ENCODE peak calls at places on chromosome 16, in seven cellular contexts. R is foreskin fibroblast, J is psoas muscle, E is glutamatergic neuron, B is cardiac fibroblast, Q is colonic mucosa, N is A549. X is an unnamed sample.
A peak's percentile ranks its signal among the peaks of the same experiment; 100 is the strongest.

GRCh38 chr16:50038756-50039529 is 13.9 kb downstream of the CNEP1R1 start:
- DNase-seq in R (peak; percentile 19), J (no peak), Q (peak; percentile 74), B (no peak), N (no peak), E (no peak), X (no peak)

GRCh38 chr16:90044111-90044551 is 24.9 kb upstream of the DBNDD1 start:
- DNase-seq in E (no peak), N (peak; percentile 54), Q (peak; percentile 83), J (no peak), R (no peak), B (no peak), X (peak; percentile 88)

GRCh38 chr16:86452451-86452850 is 57.9 kb upstream of the FOXF1 start:
- DNase-seq in Q (no peak), N (no peak), E (no peak), J (no peak), B (peak; percentile 9), R (peak; percentile 30), X (no peak)

GRCh38 chr16:65268331-65268730 is 146.5 kb upstream of the CDH11 start:
- DNase-seq in Q (no peak), B (peak; percentile 23), E (no peak), N (no peak), J (no peak), R (peak; percentile 32), X (no peak)

GRCh38 chr16:30151091-30151490 is 28.1 kb upstream of the MAPK3 start:
- DNase-seq in B (no peak), E (no peak), J (no peak), Q (no peak), N (no peak), R (no peak), X (no peak)

GRCh38 chr16:10601444-10602401 is 21.3 kb upstream of the EMP2 start:
- DNase-seq in R (no peak), Q (peak; percentile 68), E (no peak), B (no peak), N (peak; percentile 68), J (no peak), X (peak; percentile 58)

GRCh38 chr16:80896778-80897177 is 92.4 kb upstream of the CDYL2 start:
- DNase-seq in J (no peak), Q (no peak), N (no peak), R (no peak), B (no peak), E (no peak), X (no peak)

GRCh38 chr16:4057439-4057877 is 58.8 kb downstream of the ADCY9 start:
- DNase-seq in E (no peak), J (no peak), R (peak; percentile 71), N (no peak), B (peak; percentile 19), Q (no peak), X (no peak)

GRCh38 chr16:12017583-12017982 is 41.0 kb downstream of the SNX29 start:
- DNase-seq in N (no peak), J (no peak), E (no peak), R (peak; percentile 62), B (no peak), Q (no peak), X (no peak)

GRCh38 chr16:49471038-49471727 is 97.6 kb downstream of the C16orf78 start:
- DNase-seq in J (no peak), Q (peak; percentile 8), N (no peak), B (no peak), E (peak; percentile 2), R (no peak), X (no peak)

GRCh38 chr16:75820672-75821071 is 94.4 kb upstream of the CPHXL start:
- DNase-seq in B (no peak), J (no peak), N (peak; percentile 44), R (no peak), Q (no peak), E (no peak), X (peak; percentile 94)

GRCh38 chr16:85579883-85580607 is 33.1 kb upstream of the GSE1 start:
- DNase-seq in N (no peak), E (no peak), J (no peak), R (peak; percentile 62), Q (no peak), B (no peak), X (no peak)

GRCh38 chr16:66250686-66251405 is 115.6 kb upstream of the CDH5 start:
- DNase-seq in B (peak; percentile 78), R (peak; percentile 88), J (peak; percentile 92), Q (peak; percentile 48), N (no peak), E (no peak), X (peak; percentile 48)

GRCh38 chr16:5024632-5025031 is 9.1 kb downstream of the NAGPA start:
- DNase-seq in N (peak; percentile 75), B (peak; percentile 42), Q (peak; percentile 57), E (no peak), J (no peak), R (peak; percentile 16), X (peak; percentile 52)

GRCh38 chr16:83215417-83216001 is 588.7 kb downstream of the CDH13 start:
- DNase-seq in J (no peak), R (peak; percentile 50), N (peak; percentile 37), E (peak; percentile 87), B (peak; percentile 64), Q (peak; percentile 62), X (peak; percentile 59)

GRCh38 chr16:10070591-10070990 is 111.6 kb downstream of the GRIN2A start:
- DNase-seq in Q (no peak), N (no peak), E (no peak), J (no peak), R (no peak), B (no peak), X (no peak)

GRCh38 chr16:65658339-65659275 is 536.7 kb upstream of the CDH11 start:
- DNase-seq in N (peak; percentile 18), E (no peak), J (no peak), B (peak; percentile 87), Q (no peak), R (peak; percentile 84), X (peak; percentile 99)

GRCh38 chr16:13325396-13325795 is 424.0 kb downstream of the SHISA9 start:
- DNase-seq in Q (no peak), R (no peak), J (no peak), N (no peak), E (no peak), B (no peak), X (no peak)

GRCh38 chr16:46739934-46740333 is 8.2 kb downstream of the MYLK3 start:
- DNase-seq in R (no peak), E (no peak), B (no peak), J (no peak), Q (no peak), N (no peak), X (no peak)

GRCh38 chr16:81436381-81436780 is 8.2 kb upstream of the CMIP start:
- DNase-seq in E (no peak), B (peak; percentile 70), Q (no peak), R (no peak), J (no peak), N (no peak), X (no peak)

GRCh38 chr16:50384500-50385122 is 15.8 kb upstream of the BRD7 start:
- DNase-seq in Q (no peak), B (no peak), J (no peak), R (no peak), E (no peak), N (no peak), X (no peak)

GRCh38 chr16:71456801-71457200 is 5.2 kb downstream of the ZNF23 start:
- DNase-seq in B (no peak), J (no peak), N (no peak), E (no peak), Q (no peak), R (no peak), X (no peak)

GRCh38 chr16:59658572-59658971 is 924.5 kb upstream of the GOT2 start:
- DNase-seq in N (no peak), R (no peak), B (no peak), Q (no peak), J (no peak), E (no peak), X (no peak)

GRCh38 chr16:85057948-85058347 is 30.4 kb downstream of the KIAA0513 start:
- DNase-seq in J (no peak), N (no peak), B (no peak), E (no peak), Q (no peak), R (no peak), X (no peak)

GRCh38 chr16:12802661-12803060 is 1.0 kb downstream of the CPPED1 start:
- DNase-seq in R (no peak), J (no peak), Q (no peak), B (no peak), N (no peak), E (no peak), X (no peak)

GRCh38 chr16:11224894-11225676 is 30.9 kb downstream of the SOCS1 start:
- DNase-seq in N (no peak), R (peak; percentile 23), B (peak; percentile 29), Q (peak; percentile 33), J (peak; percentile 62), E (no peak), X (no peak)

GRCh38 chr16:49924078-49924477 is 68.2 kb upstream of the ZNF423 start:
- DNase-seq in E (no peak), R (no peak), Q (no peak), J (no peak), B (peak; percentile 5), N (peak; percentile 64), X (peak; percentile 2)

GRCh38 chr16:53546988-53547391 is 44.0 kb upstream of the AKTIP start:
- DNase-seq in N (peak; percentile 35), R (peak; percentile 17), Q (no peak), J (no peak), E (no peak), B (peak; percentile 59), X (no peak)
- TF ChIP-seq CTCF in N (no peak), R (no peak), Q (no peak), J (no peak), E (peak; percentile 3), B (peak; percentile 40), X (no peak)

GRCh38 chr16:67855789-67856188 is 8.3 kb upstream of the CENPT start:
- DNase-seq in E (no peak), R (no peak), N (no peak), B (no peak), J (peak; percentile 49), Q (no peak), X (no peak)
- TF ChIP-seq CTCF in E (no peak), R (no peak), N (no peak), B (no peak), J (no peak), Q (no peak), X (no peak)

DNA sequence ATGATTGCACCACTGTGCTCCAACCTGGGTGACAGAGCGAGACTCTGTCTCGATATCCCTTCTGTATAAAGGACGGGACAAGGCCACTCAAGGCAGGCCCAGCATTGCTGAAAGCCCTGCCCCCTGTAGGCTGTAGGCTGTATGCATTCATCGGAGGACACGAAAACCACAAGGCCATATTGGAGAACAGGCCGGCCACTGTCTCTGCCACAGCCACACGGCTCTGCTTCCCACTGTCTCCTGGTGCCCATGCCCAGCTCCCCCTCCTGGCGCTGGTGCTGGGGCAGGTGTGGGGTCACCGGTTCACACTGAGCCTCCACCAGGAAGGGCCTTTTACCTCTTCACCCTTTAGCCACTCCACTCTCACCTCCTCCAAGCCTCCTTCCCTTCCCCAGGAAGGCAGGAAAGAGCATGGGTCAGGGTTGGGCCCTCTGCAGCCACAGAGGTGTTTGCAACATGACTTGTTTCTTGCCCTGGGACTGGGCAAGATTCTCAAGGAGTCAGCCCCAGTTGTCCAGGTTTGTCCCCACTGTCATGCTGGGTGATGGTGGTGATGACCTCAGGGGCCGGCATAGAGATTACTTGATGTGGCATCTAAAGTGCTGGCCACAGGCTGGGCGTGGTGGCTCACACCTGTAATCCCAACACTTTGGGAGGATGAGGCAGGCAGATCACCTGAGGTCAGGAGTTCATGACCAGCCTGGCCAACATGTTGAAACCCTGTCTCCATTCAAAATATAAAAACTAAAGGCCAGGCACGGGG is 5.3 kb upstream of the NTN3 start:
- DNase-seq in Q (no peak), B (peak; percentile 20), R (no peak), J (no peak), E (no peak), N (peak; percentile 55), X (no peak)
- TF ChIP-seq CTCF in Q (no peak), B (peak; percentile 43), R (peak; percentile 19), J (no peak), E (peak; percentile 31), N (no peak), X (no peak)

GRCh38 chr16:74064120-74064735 is 232.4 kb upstream of the PSMD7 start:
- DNase-seq in J (no peak), Q (no peak), B (no peak), N (no peak), R (no peak), E (no peak), X (no peak)
- TF ChIP-seq CTCF in J (no peak), Q (no peak), B (no peak), N (no peak), R (no peak), E (no peak), X (peak; percentile 12)

X was measured in MCF 10A.